ENCODE peak calls at places on chromosomes 2 and 18, in six cellular contexts. M is MCF 10A, N is HepG2, T is NCI-H460, C is epithelial cell of esophagus, Z is uterus. U is an unnamed sample.

GRCh38 chr2:181563101-181563692 is 93.7 kb downstream of the CERKL start:
- DNase-seq in Z (no peak), C (no peak), T (no peak), M (no peak), N (no peak), U (no peak)

GRCh38 chr18:48545690-48546365 is 7.0 kb downstream of the CTIF start:
- DNase-seq in C (peak), Z (peak), T (peak), M (peak), N (no peak), U (no peak)

GRCh38 chr2:71471276-71471675 is 17.9 kb downstream of the DYSF start:
- DNase-seq in Z (no peak), M (no peak), N (no peak), C (peak), T (no peak), U (peak)

GRCh38 chr2:142586693-142587432 is 290.6 kb upstream of the KYNU start:
- DNase-seq in M (no peak), N (peak), T (no peak), Z (no peak), C (no peak), U (no peak)

GRCh38 chr2:117217145-117217544 is 597.3 kb upstream of the DDX18 start:
- DNase-seq in N (no peak), Z (no peak), T (no peak), M (no peak), C (no peak), U (no peak)

GRCh38 chr2:209579236-209579749 is 155.4 kb downstream of the MAP2 start:
- DNase-seq in C (no peak), M (no peak), T (no peak), N (no peak), Z (no peak), U (no peak)

GRCh38 chr2:120691410-120691809 is 44.3 kb upstream of the GLI2 start:
- DNase-seq in N (no peak), Z (no peak), M (no peak), C (no peak), T (no peak), U (no peak)

GRCh38 chr2:170369894-170370293 is 191.9 kb downstream of the MYO3B start:
- DNase-seq in Z (no peak), N (peak), C (peak), M (peak), T (peak), U (peak)

GRCh38 chr2:171910494-171910893 is 11.8 kb upstream of the HAT1 start:
- DNase-seq in Z (no peak), C (no peak), T (no peak), N (no peak), M (no peak), U (no peak)

GRCh38 chr2:73993799-73994543 is 9.3 kb downstream of the TET3 start:
- DNase-seq in Z (no peak), C (no peak), M (no peak), T (no peak), N (no peak), U (no peak)

GRCh38 chr2:205605638-205606304 is 76.5 kb upstream of the NRP2 start:
- DNase-seq in M (no peak), N (no peak), C (no peak), T (no peak), Z (no peak), U (no peak)